ENCODE peak calls at places on chromosomes 16 and 17, in seven cellular contexts. M, K, R, Y, T, N and X are unnamed samples.

GRCh38 chr17:35006345-35006744 is 26.0 kb downstream of the LIG3 start:
- ATAC-seq in M (no peak), K (no peak), R (no peak), Y (no peak), T (no peak), N (no peak), X (no peak)

GRCh38 chr17:48564200-48565023 is 13.7 kb downstream of the HOXB4 start:
- ATAC-seq in M (no peak), K (no peak), R (no peak), Y (no peak), T (no peak), N (no peak), X (peak)

GRCh38 chr16:23949630-23950290 is 114.0 kb downstream of the PRKCB start:
- ATAC-seq in M (no peak), K (peak), R (no peak), Y (no peak), T (no peak), N (peak), X (no peak)

GRCh38 chr17:28643979-28644781 is 778 bp downstream of the BLTP2 start:
- ATAC-seq in M (no peak), K (no peak), R (peak), Y (peak), T (peak), N (peak), X (no peak)

GRCh38 chr16:53768593-53768992 is 64.6 kb downstream of the FTO start:
- ATAC-seq in M (peak), K (no peak), R (no peak), Y (no peak), T (peak), N (peak), X (no peak)

GRCh38 chr17:43401293-43401692 is 2.5 kb downstream of the ARL4D start:
- ATAC-seq in M (peak), K (no peak), R (no peak), Y (no peak), T (peak), N (peak), X (peak)

GRCh38 chr17:44331249-44331760 is 6.7 kb upstream of the SLC25A39 start:
- ATAC-seq in M (no peak), K (peak), R (peak), Y (peak), T (peak), N (peak), X (no peak)

GRCh38 chr17:28760987-28761562 is 17.3 kb downstream of the TRAF4 start:
- ATAC-seq in M (no peak), K (no peak), R (no peak), Y (peak), T (peak), N (peak), X (no peak)

GRCh38 chr16:1167276-1168107 is 14.6 kb downstream of the CACNA1H start:
- ATAC-seq in M (no peak), K (no peak), R (no peak), Y (peak), T (no peak), N (no peak), X (no peak)

GRCh38 chr17:54744750-54745149 is 155.9 kb upstream of the TOM1L1 start:
- ATAC-seq in M (no peak), K (no peak), R (no peak), Y (no peak), T (no peak), N (no peak), X (no peak)

GRCh38 chr17:55986817-55987216 is 166.5 kb upstream of the ANKFN1 start:
- ATAC-seq in M (no peak), K (no peak), R (no peak), Y (no peak), T (no peak), N (no peak), X (no peak)

DNA sequence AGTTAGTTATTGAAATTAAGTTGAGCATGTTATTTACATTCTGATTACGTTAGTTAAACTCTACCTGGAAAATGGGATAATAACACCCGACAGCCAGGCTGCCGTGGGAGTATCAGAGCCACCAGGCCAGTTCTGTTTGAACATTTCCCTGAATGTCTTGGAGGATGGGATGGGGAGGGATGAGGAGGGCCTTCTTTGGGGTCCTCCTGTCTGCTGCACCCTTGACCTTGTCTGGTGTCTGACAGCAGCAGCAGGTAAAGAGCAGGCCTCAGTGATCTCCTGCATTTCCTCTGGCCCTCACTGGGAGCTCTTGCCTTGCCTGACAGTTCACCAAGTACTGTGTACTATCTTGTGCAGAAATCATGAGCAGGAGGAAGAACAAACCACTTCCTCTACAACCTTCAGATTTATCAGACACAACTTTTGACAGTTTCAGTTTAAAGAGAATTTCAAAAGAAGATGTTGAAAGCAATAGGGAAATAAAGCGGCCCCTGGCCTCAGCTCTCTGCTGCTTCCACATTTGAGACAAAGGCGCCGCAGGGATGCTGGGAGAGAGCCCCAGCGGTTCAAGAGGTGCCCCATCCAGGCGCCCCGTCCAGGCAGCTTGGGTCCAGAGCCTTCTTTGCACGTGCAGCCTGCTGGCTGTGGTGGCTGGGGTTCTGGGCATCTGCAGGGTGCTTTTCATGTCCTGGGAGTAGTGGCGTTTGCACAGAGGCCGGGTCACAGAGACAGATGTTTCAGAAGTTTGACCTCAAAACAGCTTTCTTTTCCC is 25.3 kb downstream of the CMIP start:
- ATAC-seq in M (no peak), K (peak), R (no peak), Y (no peak), T (no peak), N (peak), X (peak)
- H3K27ac ChIP-seq in M (no peak), K (peak), R (peak), Y (no peak), T (no peak), N (peak), X (no peak)

GRCh38 chr16:57608462-57609113 is 19.8 kb upstream of the ADGRG1 start:
- ATAC-seq in M (no peak), K (no peak), R (no peak), Y (peak), T (no peak), N (no peak), X (no peak)
- H3K27ac ChIP-seq in M (no peak), K (no peak), R (no peak), Y (no peak), T (no peak), N (no peak), X (no peak)

GRCh38 chr17:21677911-21678310 is 14.4 kb upstream of the KCNJ18 start:
- ATAC-seq in M (no peak), K (no peak), R (no peak), Y (no peak), T (no peak), N (no peak), X (no peak)
- H3K27ac ChIP-seq in M (no peak), K (no peak), R (no peak), Y (no peak), T (no peak), N (no peak), X (no peak)

GRCh38 chr17:76095943-76096342 is 7.6 kb downstream of the EXOC7 start:
- ATAC-seq in M (no peak), K (no peak), R (no peak), Y (no peak), T (no peak), N (no peak), X (no peak)
- H3K27ac ChIP-seq in M (no peak), K (no peak), R (no peak), Y (no peak), T (no peak), N (no peak), X (no peak)

GRCh38 chr16:86568677-86569623 is 2.3 kb downstream of the FOXC2 start:
- ATAC-seq in M (no peak), K (no peak), R (no peak), Y (no peak), T (no peak), N (no peak), X (no peak)
- H3K27ac ChIP-seq in M (no peak), K (no peak), R (no peak), Y (no peak), T (peak), N (no peak), X (no peak)

DNA sequence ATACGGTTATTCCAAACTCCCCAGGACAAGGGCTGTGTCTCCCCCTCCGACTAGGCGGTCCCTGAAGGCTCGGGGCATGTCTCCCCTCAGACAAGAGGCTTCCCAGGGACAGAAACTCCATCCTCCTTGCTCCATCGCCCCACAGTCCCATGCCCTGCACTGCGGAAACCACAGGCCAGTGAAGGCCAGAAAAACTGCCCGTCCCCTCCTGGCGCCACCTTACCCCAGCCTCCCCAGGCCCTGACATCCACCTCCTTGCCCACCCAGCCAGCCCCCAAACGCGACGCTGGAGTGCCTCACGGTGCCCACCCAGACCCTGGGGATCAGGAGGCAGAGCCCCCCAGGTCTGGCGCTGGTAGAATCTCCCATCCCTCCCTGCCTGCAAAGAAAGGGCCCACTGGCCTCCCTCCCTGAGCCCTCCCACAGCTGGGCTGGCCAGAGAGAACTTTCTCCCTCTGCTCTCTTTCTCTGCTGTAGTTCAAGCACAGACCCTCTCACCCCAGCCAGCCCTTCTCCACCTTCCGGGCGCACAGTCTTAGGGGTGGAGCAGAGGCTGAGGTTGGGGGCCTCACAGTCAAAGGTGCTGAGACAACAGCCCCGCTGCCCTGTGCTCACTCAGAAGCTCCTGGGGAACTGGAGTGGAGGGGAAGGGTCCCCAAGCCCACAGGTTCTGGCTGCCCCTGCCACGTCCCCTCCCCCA is 30.7 kb upstream of the KRT17 start:
- ATAC-seq in M (peak), K (no peak), R (no peak), Y (no peak), T (no peak), N (peak), X (no peak)
- H3K27ac ChIP-seq in M (peak), K (no peak), R (no peak), Y (no peak), T (no peak), N (peak), X (peak)

DNA sequence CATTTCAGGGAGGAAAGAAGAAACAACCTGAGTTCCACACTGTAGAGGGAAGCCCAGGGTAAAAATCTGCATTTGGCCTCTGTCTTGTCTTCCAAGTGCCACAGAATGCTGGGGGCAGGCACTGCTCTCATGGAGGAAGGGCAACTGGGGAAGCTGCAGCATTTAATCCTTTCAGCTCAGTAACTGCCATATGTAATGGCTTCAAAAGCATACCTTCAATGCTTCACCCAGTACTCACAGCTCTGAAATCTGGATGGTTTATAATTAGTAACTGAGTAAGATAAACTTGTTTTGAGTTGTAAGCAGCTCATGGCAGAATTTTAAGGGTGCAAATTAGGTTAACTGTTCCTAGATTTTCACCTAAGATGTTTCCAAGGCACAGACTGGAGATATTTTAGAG is 24.5 kb downstream of the PMP22 start:
- ATAC-seq in M (no peak), K (no peak), R (no peak), Y (no peak), T (no peak), N (no peak), X (no peak)
- H3K27ac ChIP-seq in M (no peak), K (no peak), R (no peak), Y (no peak), T (no peak), N (peak), X (no peak)

DNA sequence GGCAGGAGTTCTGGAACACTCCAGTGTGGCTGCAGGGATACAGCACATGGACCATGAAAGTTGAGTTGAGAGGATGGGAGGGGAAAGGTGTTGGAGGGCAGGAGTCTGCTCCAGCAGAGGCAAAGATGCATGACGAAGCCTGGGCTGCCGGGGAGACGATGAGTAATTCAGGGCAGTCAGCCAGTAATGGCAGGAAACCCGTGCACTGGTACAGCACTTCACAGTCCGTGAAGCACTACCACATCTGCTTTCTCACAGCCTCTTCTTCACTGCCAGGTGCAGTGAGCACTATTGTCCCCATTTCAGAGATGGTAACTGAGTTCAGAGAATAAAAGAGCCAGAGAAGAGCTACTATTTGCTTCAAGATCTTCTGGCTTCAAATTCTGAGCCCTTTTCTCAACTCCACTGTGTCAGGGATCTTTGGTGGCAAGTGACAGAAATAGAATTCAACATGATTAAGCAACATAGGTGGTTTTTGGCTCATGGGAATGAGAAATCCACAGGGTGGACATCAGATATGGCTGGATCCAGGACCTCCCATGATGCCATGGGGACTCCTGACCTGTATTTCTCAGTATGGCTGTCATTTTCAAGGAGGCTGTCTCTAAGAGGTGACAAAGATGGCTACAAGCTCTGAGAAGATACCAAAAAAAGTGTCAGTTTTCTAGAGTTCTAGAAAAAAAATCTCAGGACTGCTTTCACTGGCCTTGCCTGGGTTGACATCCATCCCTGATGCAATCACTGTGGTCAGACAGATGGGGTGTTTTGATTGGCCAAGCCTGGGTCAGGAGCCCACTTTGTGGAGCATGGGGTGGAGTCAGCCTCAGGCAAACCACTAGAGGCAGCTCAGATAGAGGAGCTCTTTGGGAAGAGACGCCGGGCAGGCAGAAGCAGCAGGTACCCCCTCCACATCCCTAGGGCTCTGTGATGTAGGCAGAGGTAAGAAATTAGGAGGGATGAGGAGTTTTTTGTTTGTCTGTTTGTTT is 24.7 kb downstream of the IL21R start:
- ATAC-seq in M (peak), K (peak), R (peak), Y (no peak), T (peak), N (peak), X (no peak)
- H3K27ac ChIP-seq in M (no peak), K (peak), R (no peak), Y (no peak), T (no peak), N (no peak), X (no peak)

GRCh38 chr17:7259555-7259889 is 2.8 kb downstream of the CLDN7 start:
- ATAC-seq in M (no peak), K (no peak), R (no peak), Y (no peak), T (no peak), N (no peak), X (no peak)

GRCh38 chr17:7262192-7263070 is at the start of gene CLDN7:
- ATAC-seq in M (peak), K (peak), R (no peak), Y (peak), T (no peak), N (peak), X (no peak)

GRCh38 chr17:7261377-7262191 is 694 bp downstream of the CLDN7 start:
- ATAC-seq in M (peak), K (peak), R (no peak), Y (peak), T (peak), N (peak), X (peak)

GRCh38 chr17:7260151-7260550 is 2.1 kb downstream of the CLDN7 start:
- ATAC-seq in M (no peak), K (no peak), R (no peak), Y (no peak), T (peak), N (no peak), X (no peak)

DNA sequence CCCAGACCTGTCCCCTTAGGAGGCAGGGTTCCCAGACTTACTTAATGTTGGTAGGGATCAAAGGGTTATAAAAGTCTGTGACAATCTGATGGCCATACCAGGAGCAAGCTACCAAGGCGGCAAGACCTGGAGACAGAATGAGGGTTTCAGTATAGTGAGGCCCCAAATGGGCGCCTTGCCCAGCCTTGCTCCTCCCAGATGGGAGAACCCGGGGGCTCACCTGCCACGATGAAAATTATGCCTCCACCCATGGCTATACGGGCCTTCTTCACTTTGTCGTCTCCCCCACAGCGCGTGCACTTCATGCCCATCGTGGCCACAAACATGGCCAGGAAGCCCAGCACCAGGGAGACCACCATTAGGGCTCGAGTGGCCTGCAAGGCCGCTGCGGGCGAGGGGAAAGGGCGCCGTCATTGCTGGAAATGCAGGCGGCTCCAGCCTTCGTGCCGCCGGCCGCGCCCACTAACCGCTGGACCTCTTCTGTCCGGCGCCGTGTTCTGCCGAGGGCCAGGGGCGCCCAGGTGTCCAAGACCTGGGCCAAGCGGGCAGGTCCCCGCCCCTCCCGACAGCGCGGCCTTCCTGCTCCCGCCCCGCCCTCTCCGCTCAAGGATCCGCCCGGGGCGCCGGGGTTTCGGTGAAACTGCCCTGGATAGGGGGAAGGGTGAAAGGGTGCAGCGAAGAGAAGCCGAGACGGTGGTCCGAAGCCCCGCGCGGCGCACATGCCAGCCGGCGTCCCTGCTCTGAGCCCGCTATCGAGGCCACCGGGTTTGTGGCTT is 1.5 kb downstream of the CLDN7 start:
- ATAC-seq in M (peak), K (peak), R (no peak), Y (peak), T (peak), N (peak), X (peak)
- H3K27ac ChIP-seq in M (peak), K (peak), R (no peak), Y (peak), T (peak), N (peak), X (no peak)